ENCODE peak calls at places on chromosomes 4 and X, in eight cellular contexts. One of them, this sample, is unnamed.

GRCh38 chr4:81421346-81422218 is 50.1 kb downstream of the RASGEF1B start:
- DNase-seq in mesendoderm: peak
- DNase-seq in tibial nerve: peak
- DNase-seq in bronchial epithelial cell: peak
- DNase-seq in transverse colon: peak
- DNase-seq in HCT116: no peak
- DNase-seq in NT2/D1: peak
- DNase-seq in PC-3: peak
- DNase-seq in this sample: no peak

GRCh38 chr4:24778427-24779225 is 16.7 kb upstream of the SOD3 start:
- DNase-seq in mesendoderm: no peak
- DNase-seq in tibial nerve: peak
- DNase-seq in bronchial epithelial cell: peak
- DNase-seq in transverse colon: peak
- DNase-seq in HCT116: no peak
- DNase-seq in NT2/D1: no peak
- DNase-seq in PC-3: no peak
- DNase-seq in this sample: no peak

GRCh38 chrX:15468036-15468435 is 25.1 kb downstream of the PIR start:
- DNase-seq in mesendoderm: peak
- DNase-seq in tibial nerve: peak
- DNase-seq in bronchial epithelial cell: peak
- DNase-seq in transverse colon: peak
- DNase-seq in HCT116: no peak
- DNase-seq in NT2/D1: no peak
- DNase-seq in PC-3: peak
- DNase-seq in this sample: peak

GRCh38 chr4:82524570-82525152 is 37.1 kb downstream of the TMEM150C start:
- DNase-seq in mesendoderm: peak
- DNase-seq in tibial nerve: no peak
- DNase-seq in bronchial epithelial cell: peak
- DNase-seq in transverse colon: no peak
- DNase-seq in HCT116: no peak
- DNase-seq in NT2/D1: peak
- DNase-seq in PC-3: no peak
- DNase-seq in this sample: peak

GRCh38 chr4:3829954-3830773 is 64.0 kb downstream of the ADRA2C start:
- DNase-seq in mesendoderm: peak
- DNase-seq in tibial nerve: no peak
- DNase-seq in bronchial epithelial cell: no peak
- DNase-seq in transverse colon: no peak
- DNase-seq in HCT116: no peak
- DNase-seq in NT2/D1: no peak
- DNase-seq in PC-3: no peak
- DNase-seq in this sample: peak

GRCh38 chrX:75151828-75152592 is 4.1 kb downstream of the ABCB7 start:
- DNase-seq in mesendoderm: no peak
- DNase-seq in tibial nerve: no peak
- DNase-seq in bronchial epithelial cell: peak
- DNase-seq in transverse colon: no peak
- DNase-seq in HCT116: no peak
- DNase-seq in NT2/D1: no peak
- DNase-seq in PC-3: no peak
- DNase-seq in this sample: no peak

GRCh38 chr4:183165371-183165770 is 66.3 kb downstream of the WWC2 start:
- DNase-seq in mesendoderm: no peak
- DNase-seq in tibial nerve: no peak
- DNase-seq in bronchial epithelial cell: no peak
- DNase-seq in transverse colon: no peak
- DNase-seq in HCT116: no peak
- DNase-seq in NT2/D1: no peak
- DNase-seq in PC-3: peak
- DNase-seq in this sample: no peak

GRCh38 chr4:81358173-81358572 is 113.5 kb downstream of the RASGEF1B start:
- DNase-seq in mesendoderm: no peak
- DNase-seq in tibial nerve: no peak
- DNase-seq in bronchial epithelial cell: no peak
- DNase-seq in transverse colon: no peak
- DNase-seq in HCT116: no peak
- DNase-seq in NT2/D1: no peak
- DNase-seq in PC-3: no peak
- DNase-seq in this sample: no peak

GRCh38 chr4:1041936-1042330 is 30.5 kb downstream of the FGFRL1 start:
- DNase-seq in mesendoderm: no peak
- DNase-seq in tibial nerve: no peak
- DNase-seq in bronchial epithelial cell: no peak
- DNase-seq in transverse colon: no peak
- DNase-seq in HCT116: no peak
- DNase-seq in NT2/D1: no peak
- DNase-seq in PC-3: no peak
- DNase-seq in this sample: no peak

GRCh38 chr4:26127851-26128337 is 192.9 kb upstream of the RBPJ start:
- DNase-seq in mesendoderm: no peak
- DNase-seq in tibial nerve: no peak
- DNase-seq in bronchial epithelial cell: peak
- DNase-seq in transverse colon: no peak
- DNase-seq in HCT116: no peak
- DNase-seq in NT2/D1: no peak
- DNase-seq in PC-3: peak
- DNase-seq in this sample: no peak

GRCh38 chrX:118795528-118795927 is 28.1 kb upstream of the ZCCHC12 start:
- DNase-seq in mesendoderm: no peak
- DNase-seq in tibial nerve: no peak
- DNase-seq in bronchial epithelial cell: no peak
- DNase-seq in transverse colon: no peak
- DNase-seq in HCT116: no peak
- DNase-seq in NT2/D1: no peak
- DNase-seq in PC-3: no peak
- DNase-seq in this sample: no peak

GRCh38 chr4:173213296-173213695 is 44.7 kb downstream of the GALNT7 start:
- DNase-seq in mesendoderm: no peak
- DNase-seq in tibial nerve: no peak
- DNase-seq in bronchial epithelial cell: peak
- DNase-seq in transverse colon: no peak
- DNase-seq in HCT116: no peak
- DNase-seq in NT2/D1: no peak
- DNase-seq in PC-3: peak
- DNase-seq in this sample: no peak

GRCh38 chrX:43589735-43590515 is 66.2 kb upstream of the MAOA start:
- DNase-seq in mesendoderm: no peak
- DNase-seq in tibial nerve: peak
- DNase-seq in bronchial epithelial cell: peak
- DNase-seq in transverse colon: no peak
- DNase-seq in HCT116: no peak
- DNase-seq in NT2/D1: no peak
- DNase-seq in PC-3: peak
- DNase-seq in this sample: no peak

GRCh38 chr4:26094911-26095310 is 180.9 kb downstream of the SMIM20 start:
- DNase-seq in mesendoderm: no peak
- DNase-seq in tibial nerve: no peak
- DNase-seq in bronchial epithelial cell: no peak
- DNase-seq in transverse colon: no peak
- DNase-seq in HCT116: no peak
- DNase-seq in NT2/D1: no peak
- DNase-seq in PC-3: no peak
- DNase-seq in this sample: no peak

GRCh38 chrX:139881130-139881529 is 51.7 kb downstream of the ATP11C start:
- DNase-seq in mesendoderm: peak
- DNase-seq in tibial nerve: no peak
- DNase-seq in bronchial epithelial cell: peak
- DNase-seq in transverse colon: no peak
- DNase-seq in HCT116: peak
- DNase-seq in NT2/D1: no peak
- DNase-seq in PC-3: no peak
- DNase-seq in this sample: no peak

GRCh38 chr4:183503497-183504063 is 1.3 kb upstream of the ING2 start:
- DNase-seq in mesendoderm: no peak
- DNase-seq in tibial nerve: peak
- DNase-seq in bronchial epithelial cell: peak
- DNase-seq in transverse colon: no peak
- DNase-seq in HCT116: no peak
- DNase-seq in NT2/D1: no peak
- DNase-seq in PC-3: peak
- DNase-seq in this sample: no peak

GRCh38 chr4:78377555-78377954 is 174.0 kb upstream of the ANXA3 start:
- DNase-seq in mesendoderm: no peak
- DNase-seq in tibial nerve: no peak
- DNase-seq in bronchial epithelial cell: no peak
- DNase-seq in transverse colon: no peak
- DNase-seq in HCT116: no peak
- DNase-seq in NT2/D1: no peak
- DNase-seq in PC-3: no peak
- DNase-seq in this sample: no peak

GRCh38 chrX:56766554-56767412 is 37.7 kb downstream of the NBDY start:
- DNase-seq in mesendoderm: peak
- DNase-seq in tibial nerve: no peak
- DNase-seq in bronchial epithelial cell: no peak
- DNase-seq in transverse colon: peak
- DNase-seq in HCT116: no peak
- DNase-seq in NT2/D1: no peak
- DNase-seq in PC-3: no peak
- DNase-seq in this sample: peak

GRCh38 chrX:56763556-56764152 is 34.6 kb downstream of the NBDY start:
- DNase-seq in mesendoderm: no peak
- DNase-seq in tibial nerve: no peak
- DNase-seq in bronchial epithelial cell: no peak
- DNase-seq in transverse colon: peak
- DNase-seq in HCT116: no peak
- DNase-seq in NT2/D1: no peak
- DNase-seq in PC-3: no peak
- DNase-seq in this sample: peak

GRCh38 chrX:56764975-56765791 is 36.1 kb downstream of the NBDY start:
- DNase-seq in mesendoderm: no peak
- DNase-seq in tibial nerve: no peak
- DNase-seq in bronchial epithelial cell: no peak
- DNase-seq in transverse colon: peak
- DNase-seq in HCT116: no peak
- DNase-seq in NT2/D1: no peak
- DNase-seq in PC-3: no peak
- DNase-seq in this sample: peak

GRCh38 chrX:56764153-56764974 is 35.3 kb downstream of the NBDY start:
- DNase-seq in mesendoderm: peak
- DNase-seq in tibial nerve: peak
- DNase-seq in bronchial epithelial cell: peak
- DNase-seq in transverse colon: peak
- DNase-seq in HCT116: peak
- DNase-seq in NT2/D1: peak
- DNase-seq in PC-3: peak
- DNase-seq in this sample: peak

GRCh38 chrX:56765816-56766553 is 36.9 kb downstream of the NBDY start:
- DNase-seq in mesendoderm: no peak
- DNase-seq in tibial nerve: no peak
- DNase-seq in bronchial epithelial cell: no peak
- DNase-seq in transverse colon: peak
- DNase-seq in HCT116: no peak
- DNase-seq in NT2/D1: no peak
- DNase-seq in PC-3: no peak
- DNase-seq in this sample: peak
- H3K4me3 ChIP-seq in mesendoderm: no peak
- H3K4me3 ChIP-seq in tibial nerve: no peak
- H3K4me3 ChIP-seq in bronchial epithelial cell: no peak
- H3K4me3 ChIP-seq in transverse colon: no peak
- H3K4me3 ChIP-seq in HCT116: no peak
- H3K4me3 ChIP-seq in NT2/D1: no peak
- H3K4me3 ChIP-seq in PC-3: no peak
- H3K4me3 ChIP-seq in this sample: no peak

DNA sequence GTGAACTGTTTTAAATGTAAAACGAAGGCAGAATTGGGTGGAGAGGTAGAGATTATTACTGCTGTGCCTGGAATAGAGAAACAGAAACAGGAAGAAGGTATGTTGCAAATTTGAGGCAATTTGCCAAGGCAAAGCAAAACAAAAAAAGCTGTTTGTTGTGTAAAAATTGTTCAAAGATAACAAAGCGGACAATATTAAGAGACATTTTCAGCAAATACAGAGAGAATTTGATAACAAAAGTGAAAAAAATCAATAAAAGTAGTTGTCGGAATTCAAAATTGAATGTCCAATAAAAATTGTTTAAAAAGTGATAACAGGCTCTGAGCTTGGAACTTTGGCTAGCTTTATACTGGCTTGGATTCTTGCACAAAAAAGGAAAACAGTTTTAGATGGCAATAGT is 14.4 kb upstream of the SMS start:
- DNase-seq in mesendoderm: no peak
- DNase-seq in tibial nerve: no peak
- DNase-seq in bronchial epithelial cell: no peak
- DNase-seq in transverse colon: no peak
- DNase-seq in HCT116: no peak
- DNase-seq in NT2/D1: no peak
- DNase-seq in PC-3: peak
- DNase-seq in this sample: no peak
- H3K4me3 ChIP-seq in mesendoderm: no peak
- H3K4me3 ChIP-seq in tibial nerve: no peak
- H3K4me3 ChIP-seq in bronchial epithelial cell: no peak
- H3K4me3 ChIP-seq in transverse colon: no peak
- H3K4me3 ChIP-seq in HCT116: peak
- H3K4me3 ChIP-seq in NT2/D1: no peak
- H3K4me3 ChIP-seq in PC-3: peak
- H3K4me3 ChIP-seq in this sample: no peak

DNA sequence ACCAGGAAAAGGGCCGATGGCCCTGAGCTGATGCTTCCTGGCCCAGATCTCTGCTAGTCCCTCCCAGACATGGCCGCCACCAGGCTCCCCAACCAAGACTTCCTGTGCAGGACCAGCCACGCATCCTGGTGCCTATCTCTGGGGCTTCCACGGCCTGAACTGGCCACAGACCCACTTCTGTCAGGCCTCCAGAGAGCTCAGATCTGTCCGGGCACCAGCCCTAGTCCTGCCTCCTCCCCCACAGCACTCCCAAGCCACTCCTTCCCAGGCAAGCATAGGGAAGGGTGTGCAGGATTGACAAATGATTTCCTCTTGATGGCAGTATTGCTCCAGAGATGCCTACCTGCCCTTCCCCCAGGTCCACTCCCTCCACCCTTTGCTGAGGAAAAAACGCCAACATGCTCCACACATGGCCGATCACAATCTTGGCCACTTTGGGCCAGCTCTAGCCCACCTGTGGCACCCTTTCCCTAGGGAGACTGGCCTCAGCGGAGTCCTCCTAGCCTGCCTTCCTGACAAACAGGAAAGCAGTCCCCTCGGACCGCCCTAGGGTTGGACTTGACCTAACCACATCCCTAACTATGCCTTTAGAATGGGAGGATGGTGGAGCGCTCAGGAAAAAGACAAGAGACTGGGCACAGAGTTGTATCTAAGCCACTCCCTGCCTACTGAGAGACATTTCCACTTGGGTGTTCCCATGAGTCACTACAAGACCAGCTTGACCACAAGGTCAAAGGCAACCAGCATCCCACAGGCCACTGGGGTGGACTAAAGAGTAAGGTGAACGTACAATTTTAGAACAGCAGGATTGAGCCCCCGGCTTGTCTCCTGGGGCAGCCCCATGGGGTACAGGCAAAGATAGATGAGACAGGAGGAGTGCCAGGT is 277.5 kb upstream of the AGTR2 start:
- DNase-seq in mesendoderm: peak
- DNase-seq in tibial nerve: no peak
- DNase-seq in bronchial epithelial cell: no peak
- DNase-seq in transverse colon: peak
- DNase-seq in HCT116: peak
- DNase-seq in NT2/D1: peak
- DNase-seq in PC-3: peak
- DNase-seq in this sample: peak
- H3K4me3 ChIP-seq in mesendoderm: no peak
- H3K4me3 ChIP-seq in tibial nerve: no peak
- H3K4me3 ChIP-seq in bronchial epithelial cell: no peak
- H3K4me3 ChIP-seq in transverse colon: no peak
- H3K4me3 ChIP-seq in HCT116: peak
- H3K4me3 ChIP-seq in NT2/D1: no peak
- H3K4me3 ChIP-seq in PC-3: peak
- H3K4me3 ChIP-seq in this sample: no peak

GRCh38 chr4:174214102-174214878 is 69.2 kb downstream of the FBXO8 start:
- DNase-seq in mesendoderm: peak
- DNase-seq in tibial nerve: no peak
- DNase-seq in bronchial epithelial cell: no peak
- DNase-seq in transverse colon: no peak
- DNase-seq in HCT116: no peak
- DNase-seq in NT2/D1: no peak
- DNase-seq in PC-3: no peak
- DNase-seq in this sample: peak
- H3K4me3 ChIP-seq in mesendoderm: peak
- H3K4me3 ChIP-seq in tibial nerve: peak
- H3K4me3 ChIP-seq in bronchial epithelial cell: no peak
- H3K4me3 ChIP-seq in transverse colon: no peak
- H3K4me3 ChIP-seq in HCT116: no peak
- H3K4me3 ChIP-seq in NT2/D1: peak
- H3K4me3 ChIP-seq in PC-3: no peak
- H3K4me3 ChIP-seq in this sample: peak

This sample was measured in H7.